ENCODE peak calls at places on chromosomes 6 and 20, in seven cellular contexts. F is pulmonary artery endothelial cell, A is NCI-H2081, L is caudate nucleus, V is brain pericyte, U is RWPE1, J is Right ventricle myocardium inferior. O is an unnamed sample.

GRCh38 chr6:155861821-155862220 is 406.2 kb upstream of the NOX3 start:
- DNase-seq in F (no peak), A (no peak), L (no peak), V (no peak), U (no peak), J (no peak), O (no peak)

GRCh38 chr6:53246924-53247323 is 98.3 kb upstream of the GCM1 start:
- DNase-seq in F (no peak), A (no peak), L (no peak), V (no peak), U (no peak), J (no peak), O (no peak)

GRCh38 chr20:19890358-19891117 is 126.6 kb upstream of the NAA20 start:
- DNase-seq in F (no peak), A (no peak), L (no peak), V (no peak), U (no peak), J (no peak), O (no peak)

GRCh38 chr20:9081423-9081966 is 12.6 kb downstream of the PLCB4 start:
- DNase-seq in F (no peak), A (no peak), L (no peak), V (no peak), U (no peak), J (no peak), O (no peak)

GRCh38 chr20:59295531-59295930 is 4.9 kb upstream of the EDN3 start:
- DNase-seq in F (no peak), A (no peak), L (no peak), V (no peak), U (no peak), J (no peak), O (no peak)

GRCh38 chr6:161414180-161414579 is 140.3 kb upstream of the AGPAT4 start:
- DNase-seq in F (no peak), A (no peak), L (no peak), V (no peak), U (no peak), J (no peak), O (no peak)

GRCh38 chr6:37540390-37540789 is 40.7 kb upstream of the CCDC167 start:
- DNase-seq in F (no peak), A (no peak), L (no peak), V (no peak), U (no peak), J (no peak), O (no peak)

GRCh38 chr6:46236752-46237151 is 66.0 kb upstream of the ENPP5 start:
- DNase-seq in F (no peak), A (no peak), L (no peak), V (no peak), U (no peak), J (no peak), O (no peak)

GRCh38 chr6:153172815-153173214 is 41.7 kb upstream of the RGS17 start:
- DNase-seq in F (no peak), A (peak), L (no peak), V (no peak), U (no peak), J (no peak), O (no peak)

GRCh38 chr6:160013987-160014868 is 45.3 kb downstream of the IGF2R start:
- DNase-seq in F (no peak), A (no peak), L (no peak), V (no peak), U (no peak), J (no peak), O (no peak)

GRCh38 chr20:36573103-36573797 is at the start of gene TGIF2:
- DNase-seq in F (peak), A (peak), L (no peak), V (no peak), U (peak), J (peak), O (peak)

GRCh38 chr20:54067606-54068174 is 2.7 kb downstream of the BCAS1 start:
- DNase-seq in F (no peak), A (no peak), L (no peak), V (no peak), U (peak), J (no peak), O (no peak)

GRCh38 chr20:51013577-51014330 is 9.2 kb downstream of the KCNG1 start:
- DNase-seq in F (no peak), A (no peak), L (no peak), V (no peak), U (no peak), J (no peak), O (no peak)

GRCh38 chr6:116975600-116975999 is 98.6 kb downstream of the RFX6 start:
- DNase-seq in F (no peak), A (no peak), L (no peak), V (no peak), U (no peak), J (no peak), O (no peak)

GRCh38 chr6:35048031-35048613 is 93.0 kb downstream of the TCP11 start:
- DNase-seq in F (no peak), A (no peak), L (no peak), V (no peak), U (no peak), J (no peak), O (no peak)

GRCh38 chr20:37552415-37552814 is 24.7 kb upstream of the BLCAP start:
- DNase-seq in F (no peak), A (no peak), L (no peak), V (no peak), U (peak), J (no peak), O (no peak)

GRCh38 chr20:57264908-57265648 is 1.4 kb downstream of the BMP7 start:
- DNase-seq in F (no peak), A (no peak), L (no peak), V (no peak), U (no peak), J (no peak), O (no peak)

GRCh38 chr6:142756215-142756630 is 188.8 kb downstream of the HIVEP2 start:
- DNase-seq in F (no peak), A (no peak), L (no peak), V (no peak), U (peak), J (no peak), O (no peak)

GRCh38 chr6:167906899-167907298 is 80.2 kb downstream of the AFDN start:
- DNase-seq in F (peak), A (peak), L (no peak), V (no peak), U (peak), J (peak), O (no peak)

GRCh38 chr20:14997791-14998190 is 660.4 kb upstream of the FLRT3 start:
- DNase-seq in F (peak), A (no peak), L (no peak), V (no peak), U (peak), J (no peak), O (no peak)

GRCh38 chr20:37741560-37741959 is 47.7 kb downstream of the CTNNBL1 start:
- DNase-seq in F (no peak), A (no peak), L (no peak), V (no peak), U (no peak), J (no peak), O (no peak)

GRCh38 chr6:146312606-146313005 is 231.0 kb upstream of the RAB32 start:
- DNase-seq in F (no peak), A (no peak), L (no peak), V (no peak), U (peak), J (no peak), O (no peak)

GRCh38 chr6:53244958-53245357 is 96.3 kb upstream of the GCM1 start:
- DNase-seq in F (no peak), A (no peak), L (no peak), V (no peak), U (no peak), J (peak), O (peak)

GRCh38 chr6:158649289-158650143 is at the start of gene SYTL3:
- DNase-seq in F (no peak), A (no peak), L (no peak), V (no peak), U (no peak), J (peak), O (peak)

GRCh38 chr6:1396952-1397868 is 7.8 kb downstream of the FOXF2 start:
- DNase-seq in F (no peak), A (peak), L (no peak), V (no peak), U (peak), J (peak), O (peak)